ENCODE peak calls at places on chromosome 1, in eight cellular contexts. One of them, this sample, is unnamed.

GRCh38 chr1:153922076-153922837 is 515 bp downstream of the GATAD2B start:
- DNase-seq in fibroblast of lung: no peak
- DNase-seq in CD4-positive, alpha-beta T cell: no peak
- DNase-seq in HL-60: peak
- DNase-seq in LNCaP clone FGC: peak
- DNase-seq in endothelial cell of umbilical vein: no peak
- DNase-seq in heart right ventricle: peak
- DNase-seq in hepatocyte: peak
- DNase-seq in this sample: peak

GRCh38 chr1:95496307-95496706 is 262.3 kb downstream of the RWDD3 start:
- DNase-seq in fibroblast of lung: no peak
- DNase-seq in CD4-positive, alpha-beta T cell: no peak
- DNase-seq in HL-60: no peak
- DNase-seq in LNCaP clone FGC: no peak
- DNase-seq in endothelial cell of umbilical vein: no peak
- DNase-seq in heart right ventricle: no peak
- DNase-seq in hepatocyte: no peak
- DNase-seq in this sample: no peak

GRCh38 chr1:91546301-91546581 is 45.6 kb downstream of the CDC7 start:
- DNase-seq in fibroblast of lung: no peak
- DNase-seq in CD4-positive, alpha-beta T cell: no peak
- DNase-seq in HL-60: no peak
- DNase-seq in LNCaP clone FGC: no peak
- DNase-seq in endothelial cell of umbilical vein: no peak
- DNase-seq in heart right ventricle: no peak
- DNase-seq in hepatocyte: no peak
- DNase-seq in this sample: no peak

GRCh38 chr1:30191154-30191702 is 532.2 kb downstream of the MATN1 start:
- DNase-seq in fibroblast of lung: peak
- DNase-seq in CD4-positive, alpha-beta T cell: no peak
- DNase-seq in HL-60: no peak
- DNase-seq in LNCaP clone FGC: no peak
- DNase-seq in endothelial cell of umbilical vein: no peak
- DNase-seq in heart right ventricle: no peak
- DNase-seq in hepatocyte: peak
- DNase-seq in this sample: no peak

GRCh38 chr1:117167402-117167801 is 43.3 kb downstream of the VTCN1 start:
- DNase-seq in fibroblast of lung: no peak
- DNase-seq in CD4-positive, alpha-beta T cell: no peak
- DNase-seq in HL-60: no peak
- DNase-seq in LNCaP clone FGC: no peak
- DNase-seq in endothelial cell of umbilical vein: no peak
- DNase-seq in heart right ventricle: no peak
- DNase-seq in hepatocyte: no peak
- DNase-seq in this sample: no peak

GRCh38 chr1:29230204-29230552 is 556 bp downstream of the MECR start:
- DNase-seq in fibroblast of lung: no peak
- DNase-seq in CD4-positive, alpha-beta T cell: no peak
- DNase-seq in HL-60: no peak
- DNase-seq in LNCaP clone FGC: no peak
- DNase-seq in endothelial cell of umbilical vein: no peak
- DNase-seq in heart right ventricle: no peak
- DNase-seq in hepatocyte: no peak
- DNase-seq in this sample: no peak

GRCh38 chr1:166089804-166090203 is 77.0 kb downstream of the FAM78B start:
- DNase-seq in fibroblast of lung: no peak
- DNase-seq in CD4-positive, alpha-beta T cell: no peak
- DNase-seq in HL-60: no peak
- DNase-seq in LNCaP clone FGC: no peak
- DNase-seq in endothelial cell of umbilical vein: no peak
- DNase-seq in heart right ventricle: no peak
- DNase-seq in hepatocyte: no peak
- DNase-seq in this sample: no peak

GRCh38 chr1:206521002-206521585 is 13.8 kb downstream of the RASSF5 start:
- DNase-seq in fibroblast of lung: no peak
- DNase-seq in CD4-positive, alpha-beta T cell: no peak
- DNase-seq in HL-60: no peak
- DNase-seq in LNCaP clone FGC: peak
- DNase-seq in endothelial cell of umbilical vein: no peak
- DNase-seq in heart right ventricle: no peak
- DNase-seq in hepatocyte: peak
- DNase-seq in this sample: peak

GRCh38 chr1:157240495-157241184 is 102.4 kb upstream of the ETV3 start:
- DNase-seq in fibroblast of lung: no peak
- DNase-seq in CD4-positive, alpha-beta T cell: no peak
- DNase-seq in HL-60: no peak
- DNase-seq in LNCaP clone FGC: no peak
- DNase-seq in endothelial cell of umbilical vein: no peak
- DNase-seq in heart right ventricle: no peak
- DNase-seq in hepatocyte: peak
- DNase-seq in this sample: peak

GRCh38 chr1:118842462-118843201 is 145.5 kb downstream of the TBX15 start:
- DNase-seq in fibroblast of lung: no peak
- DNase-seq in CD4-positive, alpha-beta T cell: no peak
- DNase-seq in HL-60: no peak
- DNase-seq in LNCaP clone FGC: no peak
- DNase-seq in endothelial cell of umbilical vein: no peak
- DNase-seq in heart right ventricle: no peak
- DNase-seq in hepatocyte: peak
- DNase-seq in this sample: peak

GRCh38 chr1:7861452-7861851 is 8.6 kb upstream of the UTS2 start:
- DNase-seq in fibroblast of lung: no peak
- DNase-seq in CD4-positive, alpha-beta T cell: no peak
- DNase-seq in HL-60: no peak
- DNase-seq in LNCaP clone FGC: no peak
- DNase-seq in endothelial cell of umbilical vein: no peak
- DNase-seq in heart right ventricle: no peak
- DNase-seq in hepatocyte: no peak
- DNase-seq in this sample: no peak

GRCh38 chr1:66137235-66137634 is 344.5 kb downstream of the PDE4B start:
- DNase-seq in fibroblast of lung: no peak
- DNase-seq in CD4-positive, alpha-beta T cell: no peak
- DNase-seq in HL-60: no peak
- DNase-seq in LNCaP clone FGC: no peak
- DNase-seq in endothelial cell of umbilical vein: no peak
- DNase-seq in heart right ventricle: no peak
- DNase-seq in hepatocyte: no peak
- DNase-seq in this sample: no peak

GRCh38 chr1:233569636-233570035 is 44.3 kb upstream of the KCNK1 start:
- DNase-seq in fibroblast of lung: peak
- DNase-seq in CD4-positive, alpha-beta T cell: no peak
- DNase-seq in HL-60: no peak
- DNase-seq in LNCaP clone FGC: no peak
- DNase-seq in endothelial cell of umbilical vein: no peak
- DNase-seq in heart right ventricle: no peak
- DNase-seq in hepatocyte: no peak
- DNase-seq in this sample: peak

GRCh38 chr1:28507646-28508434 is 2.0 kb downstream of the RCC1 start:
- DNase-seq in fibroblast of lung: peak
- DNase-seq in CD4-positive, alpha-beta T cell: no peak
- DNase-seq in HL-60: no peak
- DNase-seq in LNCaP clone FGC: no peak
- DNase-seq in endothelial cell of umbilical vein: no peak
- DNase-seq in heart right ventricle: no peak
- DNase-seq in hepatocyte: no peak
- DNase-seq in this sample: no peak

GRCh38 chr1:25037174-25038074 is 107.3 kb upstream of the RUNX3 start:
- DNase-seq in fibroblast of lung: peak
- DNase-seq in CD4-positive, alpha-beta T cell: peak
- DNase-seq in HL-60: peak
- DNase-seq in LNCaP clone FGC: no peak
- DNase-seq in endothelial cell of umbilical vein: peak
- DNase-seq in heart right ventricle: peak
- DNase-seq in hepatocyte: peak
- DNase-seq in this sample: peak

GRCh38 chr1:147837845-147838363 is 64.7 kb upstream of the GJA8 start:
- DNase-seq in fibroblast of lung: no peak
- DNase-seq in CD4-positive, alpha-beta T cell: no peak
- DNase-seq in HL-60: no peak
- DNase-seq in LNCaP clone FGC: no peak
- DNase-seq in endothelial cell of umbilical vein: no peak
- DNase-seq in heart right ventricle: no peak
- DNase-seq in hepatocyte: no peak
- DNase-seq in this sample: no peak

GRCh38 chr1:41280189-41281032 is 38.3 kb upstream of the SCMH1 start:
- DNase-seq in fibroblast of lung: no peak
- DNase-seq in CD4-positive, alpha-beta T cell: no peak
- DNase-seq in HL-60: no peak
- DNase-seq in LNCaP clone FGC: no peak
- DNase-seq in endothelial cell of umbilical vein: no peak
- DNase-seq in heart right ventricle: no peak
- DNase-seq in hepatocyte: no peak
- DNase-seq in this sample: no peak

GRCh38 chr1:214632091-214632490 is 29.1 kb downstream of the CENPF start:
- DNase-seq in fibroblast of lung: no peak
- DNase-seq in CD4-positive, alpha-beta T cell: no peak
- DNase-seq in HL-60: no peak
- DNase-seq in LNCaP clone FGC: no peak
- DNase-seq in endothelial cell of umbilical vein: no peak
- DNase-seq in heart right ventricle: no peak
- DNase-seq in hepatocyte: no peak
- DNase-seq in this sample: no peak

GRCh38 chr1:200741808-200742207 is 3.1 kb downstream of the CAMSAP2 start:
- DNase-seq in fibroblast of lung: no peak
- DNase-seq in CD4-positive, alpha-beta T cell: no peak
- DNase-seq in HL-60: no peak
- DNase-seq in LNCaP clone FGC: no peak
- DNase-seq in endothelial cell of umbilical vein: no peak
- DNase-seq in heart right ventricle: no peak
- DNase-seq in hepatocyte: no peak
- DNase-seq in this sample: no peak

DNA sequence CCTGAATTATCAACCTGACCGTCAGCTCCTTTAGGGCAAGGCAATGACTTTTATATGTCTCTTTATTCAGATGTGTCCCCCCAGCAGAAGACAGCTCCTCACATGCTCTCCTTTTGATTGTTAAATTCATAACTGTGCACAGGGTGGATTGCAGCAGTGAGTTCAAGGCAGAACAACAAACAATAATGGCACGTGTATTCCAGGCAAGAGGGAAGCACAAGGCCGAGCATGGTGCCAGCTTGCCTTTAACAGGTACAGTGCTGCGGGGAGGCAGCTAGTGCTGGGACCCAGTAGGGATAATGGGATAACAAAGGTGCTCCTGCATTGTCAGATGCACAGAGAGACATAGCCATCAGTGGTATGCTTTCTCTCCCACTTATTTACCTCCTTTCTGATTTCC is 248.4 kb downstream of the RHOU start:
- DNase-seq in fibroblast of lung: no peak
- DNase-seq in CD4-positive, alpha-beta T cell: no peak
- DNase-seq in HL-60: no peak
- DNase-seq in LNCaP clone FGC: peak
- DNase-seq in endothelial cell of umbilical vein: no peak
- DNase-seq in heart right ventricle: no peak
- DNase-seq in hepatocyte: no peak
- DNase-seq in this sample: no peak
- TF ChIP-seq CTCF in fibroblast of lung: no peak
- TF ChIP-seq CTCF in CD4-positive, alpha-beta T cell: no peak
- TF ChIP-seq CTCF in HL-60: no peak
- TF ChIP-seq CTCF in LNCaP clone FGC: no peak
- TF ChIP-seq CTCF in endothelial cell of umbilical vein: no peak
- TF ChIP-seq CTCF in heart right ventricle: no peak
- TF ChIP-seq CTCF in hepatocyte: no peak
- TF ChIP-seq CTCF in this sample: no peak

GRCh38 chr1:213394837-213395236 is 343.8 kb downstream of the RPS6KC1 start:
- DNase-seq in fibroblast of lung: no peak
- DNase-seq in CD4-positive, alpha-beta T cell: no peak
- DNase-seq in HL-60: no peak
- DNase-seq in LNCaP clone FGC: no peak
- DNase-seq in endothelial cell of umbilical vein: no peak
- DNase-seq in heart right ventricle: no peak
- DNase-seq in hepatocyte: no peak
- DNase-seq in this sample: no peak
- TF ChIP-seq CTCF in fibroblast of lung: no peak
- TF ChIP-seq CTCF in CD4-positive, alpha-beta T cell: no peak
- TF ChIP-seq CTCF in HL-60: no peak
- TF ChIP-seq CTCF in LNCaP clone FGC: no peak
- TF ChIP-seq CTCF in endothelial cell of umbilical vein: no peak
- TF ChIP-seq CTCF in heart right ventricle: no peak
- TF ChIP-seq CTCF in hepatocyte: no peak
- TF ChIP-seq CTCF in this sample: no peak

DNA sequence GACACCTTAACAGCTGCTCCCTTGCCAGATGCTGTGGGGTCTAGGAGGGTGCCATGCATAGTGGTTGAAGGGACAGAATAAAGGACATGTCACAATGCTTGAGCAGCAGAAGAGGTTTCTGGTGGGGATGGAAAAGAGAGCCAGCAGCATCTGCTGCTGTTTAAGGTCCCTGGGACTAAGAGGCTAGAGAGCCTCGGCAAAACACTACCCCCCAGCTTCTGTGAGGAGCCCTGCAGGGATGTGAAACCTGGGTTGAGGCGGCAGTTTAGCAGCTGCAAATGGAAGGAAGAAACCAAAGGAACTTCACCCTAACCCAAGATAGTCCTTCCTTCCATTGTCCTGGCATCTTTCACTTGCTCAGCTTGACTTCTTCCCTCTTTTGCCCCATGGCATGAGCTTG is 39.4 kb downstream of the PLXNA2 start:
- DNase-seq in fibroblast of lung: no peak
- DNase-seq in CD4-positive, alpha-beta T cell: no peak
- DNase-seq in HL-60: no peak
- DNase-seq in LNCaP clone FGC: no peak
- DNase-seq in endothelial cell of umbilical vein: no peak
- DNase-seq in heart right ventricle: no peak
- DNase-seq in hepatocyte: no peak
- DNase-seq in this sample: no peak
- TF ChIP-seq CTCF in fibroblast of lung: no peak
- TF ChIP-seq CTCF in CD4-positive, alpha-beta T cell: no peak
- TF ChIP-seq CTCF in HL-60: no peak
- TF ChIP-seq CTCF in LNCaP clone FGC: no peak
- TF ChIP-seq CTCF in endothelial cell of umbilical vein: no peak
- TF ChIP-seq CTCF in heart right ventricle: no peak
- TF ChIP-seq CTCF in hepatocyte: no peak
- TF ChIP-seq CTCF in this sample: no peak

DNA sequence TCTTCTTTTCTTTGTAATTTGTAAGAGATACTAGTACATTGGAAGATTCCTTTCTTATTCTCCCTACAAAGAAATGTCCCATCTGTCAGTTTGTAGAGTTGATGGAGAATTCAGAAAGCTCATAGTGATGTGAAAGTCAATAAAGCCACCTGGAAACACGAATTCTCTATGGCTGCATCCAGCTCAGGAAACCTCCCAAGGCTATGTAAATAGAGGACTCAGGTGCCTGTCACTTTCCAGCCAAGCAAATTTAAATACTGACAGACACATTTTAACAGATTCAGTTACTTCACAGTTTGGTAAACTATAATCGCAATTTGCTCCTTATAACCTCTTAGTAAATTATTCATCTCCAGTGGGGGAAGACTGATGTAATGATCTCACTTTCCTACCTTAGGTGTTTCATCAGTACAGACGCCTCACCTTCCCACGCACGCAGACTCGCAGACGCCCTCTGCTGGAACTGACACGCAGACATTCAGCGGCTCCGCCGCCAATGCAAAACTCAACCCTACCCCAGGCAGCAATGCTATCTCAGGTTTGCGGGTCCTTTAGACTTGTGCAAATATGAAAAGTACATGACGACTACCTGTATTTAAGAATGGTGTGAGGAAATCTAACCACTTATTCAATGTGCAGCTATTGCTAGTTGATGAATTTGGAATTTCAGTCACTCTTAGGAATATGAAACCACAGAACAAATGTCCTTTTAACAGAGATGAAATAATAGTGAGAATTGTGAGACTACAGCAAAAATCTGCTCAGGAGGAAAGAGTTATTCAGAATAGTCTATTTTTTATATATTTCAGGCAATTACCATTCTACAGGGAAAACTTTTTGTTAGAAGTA is 60.6 kb downstream of the PTPRC start:
- DNase-seq in fibroblast of lung: peak
- DNase-seq in CD4-positive, alpha-beta T cell: peak
- DNase-seq in HL-60: no peak
- DNase-seq in LNCaP clone FGC: no peak
- DNase-seq in endothelial cell of umbilical vein: peak
- DNase-seq in heart right ventricle: peak
- DNase-seq in hepatocyte: peak
- DNase-seq in this sample: peak
- TF ChIP-seq CTCF in fibroblast of lung: peak
- TF ChIP-seq CTCF in CD4-positive, alpha-beta T cell: peak
- TF ChIP-seq CTCF in HL-60: no peak
- TF ChIP-seq CTCF in LNCaP clone FGC: peak
- TF ChIP-seq CTCF in endothelial cell of umbilical vein: peak
- TF ChIP-seq CTCF in heart right ventricle: peak
- TF ChIP-seq CTCF in hepatocyte: peak
- TF ChIP-seq CTCF in this sample: peak